ENCODE peak calls at places on chromosomes 1 and 21, in seven cellular contexts. I is upper lobe of right lung, R is breast epithelium, B is T-cell, W is GDM1, E is PC-9, L is GM19239. Z is an unnamed sample.

GRCh38 chr21:36976882-36977651 is 10.6 kb upstream of the HLCS start:
- DNase-seq in I (no peak), R (no peak), B (peak), W (peak), E (peak), L (peak), Z (no peak)

GRCh38 chr1:218991089-218991488 is 182.6 kb upstream of the LYPLAL1 start:
- DNase-seq in I (no peak), R (no peak), B (no peak), W (no peak), E (no peak), L (no peak), Z (no peak)

GRCh38 chr1:174998569-174999215 is 1.1 kb upstream of the CACYBP start:
- DNase-seq in I (no peak), R (peak), B (peak), W (peak), E (peak), L (no peak), Z (no peak)

GRCh38 chr1:243926299-243926698 is 76.3 kb upstream of the AKT3 start:
- DNase-seq in I (no peak), R (no peak), B (no peak), W (no peak), E (no peak), L (no peak), Z (no peak)

GRCh38 chr1:36400825-36401601 is 3.3 kb upstream of the LSM10 start:
- DNase-seq in I (peak), R (peak), B (no peak), W (no peak), E (no peak), L (no peak), Z (no peak)

GRCh38 chr1:31944205-31945089 is 6.3 kb upstream of the PTP4A2 start:
- DNase-seq in I (peak), R (peak), B (peak), W (peak), E (peak), L (peak), Z (no peak)

GRCh38 chr1:25737151-25737550 is 62.8 kb upstream of the SELENON start:
- DNase-seq in I (peak), R (no peak), B (no peak), W (no peak), E (no peak), L (no peak), Z (no peak)

GRCh38 chr1:114597949-114598348 is 16.5 kb upstream of the BCAS2 start:
- DNase-seq in I (no peak), R (no peak), B (no peak), W (no peak), E (no peak), L (no peak), Z (no peak)

GRCh38 chr1:151815716-151816327 is 10.6 kb upstream of the LINGO4 start:
- DNase-seq in I (peak), R (no peak), B (peak), W (no peak), E (no peak), L (no peak), Z (no peak)

GRCh38 chr1:109928591-109929111 is 18.0 kb downstream of the CSF1 start:
- DNase-seq in I (no peak), R (peak), B (no peak), W (no peak), E (peak), L (no peak), Z (no peak)